ENCODE peak calls at places on chromosomes 7 and 10, in five cellular contexts. H is CD8-positive, alpha-beta T cell; L is left lung; Z is IMR-90; K is SK-N-SH. W is an unnamed sample.

GRCh38 chr10:114359953-114360345 is 44.4 kb downstream of the AFAP1L2 start:
- DNase-seq in H (no peak), L (no peak), Z (no peak), K (no peak), W (no peak)

GRCh38 chr10:67802767-67803538 is 35.0 kb downstream of the DNAJC12 start:
- DNase-seq in H (no peak), L (no peak), Z (no peak), K (no peak), W (no peak)

GRCh38 chr7:22452142-22452763 is 47.7 kb downstream of the STEAP1B start:
- DNase-seq in H (peak; percentile 4), L (peak; percentile 54), Z (no peak), K (peak; percentile 74), W (no peak)

GRCh38 chr10:104336829-104337526 is 1.3 kb downstream of the ITPRIP start:
- DNase-seq in H (no peak), L (no peak), Z (peak; percentile 80), K (no peak), W (no peak)

GRCh38 chr10:93591065-93591808 is 9.8 kb downstream of the RBP4 start:
- DNase-seq in H (no peak), L (no peak), Z (no peak), K (no peak), W (no peak)

GRCh38 chr7:2572101-2572842 is 13.5 kb downstream of the IQCE start:
- DNase-seq in H (no peak), L (no peak), Z (peak; percentile 82), K (no peak), W (no peak)

GRCh38 chr7:156062286-156062685 is 250.0 kb upstream of the SHH start:
- DNase-seq in H (no peak), L (no peak), Z (no peak), K (no peak), W (no peak)

GRCh38 chr7:105030447-105030846 is 16.4 kb downstream of the KMT2E start:
- DNase-seq in H (no peak), L (no peak), Z (no peak), K (no peak), W (no peak)

GRCh38 chr10:75073442-75073841 is 38.0 kb upstream of the SAMD8 start:
- DNase-seq in H (no peak), L (no peak), Z (no peak), K (no peak), W (no peak)

GRCh38 chr10:91088300-91089140 is 131.9 kb upstream of the PCGF5 start:
- DNase-seq in H (no peak), L (no peak), Z (peak; percentile 15), K (no peak), W (no peak)

GRCh38 chr7:108497082-108497725 is 28.7 kb downstream of the PNPLA8 start:
- DNase-seq in H (peak; percentile 18), L (no peak), Z (peak; percentile 52), K (peak; percentile 66), W (peak; percentile 41)

GRCh38 chr10:97508342-97508741 is 9.6 kb downstream of the UBTD1 start:
- DNase-seq in H (no peak), L (no peak), Z (peak; percentile 72), K (no peak), W (no peak)

GRCh38 chr7:98724591-98724990 is 107.5 kb downstream of the NPTX2 start:
- DNase-seq in H (no peak), L (no peak), Z (no peak), K (no peak), W (no peak)

GRCh38 chr10:89158446-89158845 is 48.7 kb downstream of the CH25H start:
- DNase-seq in H (no peak), L (no peak), Z (peak; percentile 31), K (no peak), W (no peak)

GRCh38 chr10:79102056-79102874 is 33.5 kb downstream of the ZMIZ1 start:
- DNase-seq in H (no peak), L (peak; percentile 63), Z (peak; percentile 66), K (peak; percentile 70), W (peak; percentile 91)

GRCh38 chr7:157010588-157011332 is at the start of gene MNX1:
- DNase-seq in H (no peak), L (peak; percentile 55), Z (no peak), K (peak; percentile 71), W (peak; percentile 45)

GRCh38 chr10:112687647-112688046 is 240.6 kb downstream of the VTI1A start:
- DNase-seq in H (no peak), L (no peak), Z (peak; percentile 64), K (no peak), W (peak; percentile 28)

DNA sequence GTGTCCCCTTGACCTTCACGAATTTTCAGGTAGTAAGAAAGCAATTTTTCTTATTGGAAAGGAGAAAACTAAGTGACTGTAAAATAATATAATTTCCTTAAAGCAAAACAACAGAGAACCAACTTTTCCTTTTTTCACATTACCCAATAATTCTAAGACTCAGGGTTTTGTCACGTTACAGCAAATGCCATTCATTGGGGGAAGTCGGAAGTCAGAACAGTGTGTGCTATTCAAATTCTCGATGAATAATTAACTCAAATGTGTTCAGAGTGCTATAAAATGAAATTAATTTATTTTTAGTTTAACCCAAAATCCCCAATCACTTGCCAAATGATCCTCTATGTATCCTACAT is 40.0 kb downstream of the DIP2C start:
- DNase-seq in H (no peak), L (no peak), Z (no peak), K (no peak), W (no peak)
- H3K4me3 ChIP-seq in H (no peak overlapping the region), L (no peak overlapping the region), Z (no peak overlapping the region), K (no peak overlapping the region), W (peak overlapping the region; percentile 45)

DNA sequence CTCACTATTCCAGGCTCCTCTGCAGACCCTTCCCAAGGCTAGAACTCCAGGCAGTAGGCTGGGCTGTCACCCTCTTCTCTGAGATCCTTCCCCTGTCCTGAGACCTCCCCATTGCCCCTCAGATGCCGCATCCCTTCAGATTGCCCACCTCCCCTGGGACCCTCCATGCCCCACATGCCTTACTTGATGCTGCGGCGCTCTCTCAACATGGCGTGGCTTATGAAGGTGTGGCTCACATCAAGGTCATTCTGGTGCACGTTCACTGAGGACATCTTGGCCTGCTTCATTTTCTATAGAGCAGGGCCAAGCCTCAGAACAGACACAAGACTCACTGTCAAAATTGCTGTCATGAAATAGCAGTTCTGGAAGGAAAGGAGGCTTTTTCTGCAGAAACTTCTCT is 34.7 kb upstream of the ZNF716 start:
- DNase-seq in H (no peak), L (no peak), Z (no peak), K (no peak), W (no peak)
- H3K9me3 ChIP-seq in H (no peaks in the 10 kb centered on the region), L (peaks cover 16% of the 10 kb centered on the region), Z (peaks cover 51% of the 10 kb centered on the region), K (no peaks in the 10 kb centered on the region), W (no peaks in the 10 kb centered on the region)

DNA sequence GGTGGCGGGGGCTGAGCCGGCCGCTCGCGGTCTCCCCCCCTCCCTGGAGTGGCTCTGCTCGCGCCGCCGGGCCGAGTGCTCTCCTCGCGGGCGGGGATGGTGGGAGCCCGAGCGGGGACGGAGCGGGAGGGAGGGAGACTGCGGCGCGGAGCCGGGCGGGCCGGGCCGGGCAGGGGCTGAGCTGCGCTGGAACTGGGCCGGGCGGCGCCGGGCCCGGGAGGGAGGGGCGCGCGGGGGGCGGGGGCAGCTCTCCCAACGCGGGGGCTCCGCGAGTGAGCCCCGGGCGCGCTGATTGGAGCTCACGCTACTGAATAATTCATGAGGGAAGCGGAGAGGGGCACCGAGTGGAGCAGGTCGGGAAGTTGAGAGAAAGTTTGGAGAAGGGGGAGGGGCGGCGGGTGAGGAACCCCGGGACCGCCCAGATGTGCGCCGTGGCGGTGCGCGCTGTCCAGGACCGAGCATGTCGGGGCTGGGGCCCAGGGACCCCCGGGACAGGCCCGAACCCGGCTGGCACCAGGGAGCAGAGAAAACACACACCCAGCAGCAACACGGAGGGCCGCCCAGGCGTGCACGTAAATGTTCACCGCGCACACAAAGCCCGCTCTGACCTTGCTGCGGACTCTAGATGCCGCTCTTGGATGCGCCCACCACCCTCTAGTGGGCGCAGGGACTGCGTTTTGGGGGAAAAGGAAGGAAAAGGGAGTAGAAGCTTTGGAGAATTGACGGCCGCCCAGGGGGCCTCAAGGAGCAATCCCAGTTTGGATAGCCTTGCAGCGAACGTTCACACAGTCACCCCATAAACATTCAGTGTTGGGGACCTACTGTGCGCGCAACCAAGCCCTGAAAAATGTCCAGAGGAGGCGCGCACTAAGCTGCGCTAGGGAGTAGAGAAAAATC is at the start of gene EPHB4:
- DNase-seq in H (no peak), L (peak; percentile 87), Z (peak; percentile 86), K (peak; percentile 88), W (no peak)
- TF ChIP-seq CTCF in H (no peak), L (no peak), Z (peak; percentile 52), K (peak; percentile 76), W (no peak)

DNA sequence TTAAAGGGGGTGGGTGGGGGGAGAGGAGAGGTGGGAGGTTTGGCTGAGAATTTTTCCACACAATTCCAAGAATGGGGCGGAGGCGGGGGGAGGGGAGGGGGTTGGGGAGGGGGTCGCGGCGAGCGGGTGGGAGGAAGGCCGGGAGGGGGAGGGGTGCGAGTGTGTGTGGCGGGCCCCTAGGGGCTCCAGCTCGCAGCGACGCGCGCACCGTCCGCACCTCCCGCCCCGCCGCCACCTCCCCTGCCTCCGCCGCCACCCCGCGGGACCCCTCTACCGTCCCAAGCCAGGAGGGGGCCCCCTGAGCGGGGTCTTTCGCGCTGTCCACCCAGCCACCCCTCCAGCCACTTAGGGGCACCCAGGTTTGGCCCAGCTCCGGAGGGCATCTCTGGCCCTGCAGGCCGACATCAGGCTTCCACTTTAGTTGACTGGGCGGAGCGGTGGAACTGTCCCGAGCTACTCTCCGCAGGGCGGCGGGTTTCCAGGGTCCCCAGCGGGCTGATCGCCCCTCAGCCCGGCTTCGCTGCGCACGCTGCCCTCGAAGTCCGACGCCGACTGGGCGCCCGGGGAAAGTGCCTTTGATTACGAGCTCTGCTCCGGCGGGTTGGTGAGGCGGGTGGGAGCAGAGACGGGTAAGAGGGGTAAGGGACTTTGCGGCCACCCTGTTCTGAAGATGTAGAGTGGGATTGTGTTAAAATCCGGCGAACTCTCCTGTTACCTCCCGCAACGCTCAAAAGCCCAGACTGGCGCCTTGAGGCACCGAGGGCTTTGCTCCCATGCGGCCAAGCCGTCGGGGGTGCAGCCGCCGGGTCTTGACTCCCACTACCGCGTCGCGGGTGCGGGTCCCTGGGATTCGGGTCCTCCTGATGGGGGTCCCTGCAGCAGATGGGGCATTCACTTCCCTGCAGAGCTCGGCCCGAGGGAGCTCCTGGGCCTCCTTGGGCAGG is 1.8 kb upstream of the VAX1 start:
- DNase-seq in H (no peak), L (no peak), Z (no peak), K (peak; percentile 45), W (peak; percentile 63)
- H3K4me3 ChIP-seq in H (no peak overlapping the region), L (no peak overlapping the region), Z (no peak overlapping the region), K (no peak overlapping the region), W (no peak overlapping the region)

GRCh38 chr7:57646219-57646900 is 196.4 kb downstream of the ZNF716 start:
- DNase-seq in H (no peak), L (no peak), Z (no peak), K (no peak), W (no peak)
- H3K9me3 ChIP-seq in H (no peaks in the 10 kb centered on the region), L (peaks cover 65% of the 10 kb centered on the region), Z (peaks cover 62% of the 10 kb centered on the region), K (no peaks in the 10 kb centered on the region), W (no peaks in the 10 kb centered on the region)